ENCODE peak calls at places on chromosomes 16 and 17, in seven cellular contexts. T is mucosa of descending colon, J is cardiac muscle cell, E is left ventricle myocardium inferior, O is esophagus squamous epithelium, R is Peyer's patch, M is heart right ventricle. V is an unnamed sample.

GRCh38 chr16:84477661-84478060 is 26.8 kb downstream of the MEAK7 start:
- DNase-seq in E (no peak), R (no peak), T (no peak), M (no peak), O (no peak), J (no peak), V (no peak)

GRCh38 chr17:10622610-10623485 is 34.3 kb downstream of the MYH3 start:
- DNase-seq in M (no peak), J (no peak), O (no peak), R (no peak), T (no peak), E (no peak), V (peak; percentile 85)

GRCh38 chr16:67430504-67431076 is 331 bp upstream of the HSD11B2 start:
- DNase-seq in O (no peak), R (no peak), E (peak; percentile 29), T (peak; percentile 87), M (no peak), J (peak; percentile 41), V (peak; percentile 52)

GRCh38 chr16:51731160-51731559 is 580.1 kb upstream of the SALL1 start:
- DNase-seq in M (no peak), O (no peak), T (no peak), R (no peak), J (no peak), E (no peak), V (no peak)

GRCh38 chr16:68365167-68365817 is 54.5 kb downstream of the PRMT7 start:
- DNase-seq in M (no peak), R (peak; percentile 62), E (peak; percentile 41), T (no peak), J (no peak), O (no peak), V (no peak)

GRCh38 chr17:64658931-64659330 is 3.2 kb downstream of the SMURF2 start:
- DNase-seq in J (no peak), R (no peak), O (no peak), T (no peak), E (no peak), M (no peak), V (no peak)

GRCh38 chr17:67488161-67488560 is 111.1 kb downstream of the PITPNC1 start:
- DNase-seq in E (peak; percentile 63), T (no peak), R (no peak), J (no peak), O (no peak), M (peak; percentile 35), V (no peak)

GRCh38 chr16:4318171-4318910 is 2.5 kb downstream of the GLIS2 start:
- DNase-seq in E (no peak), R (no peak), J (peak; percentile 45), T (no peak), O (no peak), M (no peak), V (no peak)

GRCh38 chr17:1491406-1492248 is 859 bp downstream of the MYO1C start:
- DNase-seq in O (no peak), J (peak; percentile 82), R (peak; percentile 83), M (peak; percentile 80), E (peak; percentile 79), T (peak; percentile 75), V (peak; percentile 75)

GRCh38 chr17:50573866-50574571 is 13.5 kb downstream of the CACNA1G start:
- DNase-seq in T (no peak), O (no peak), M (no peak), J (no peak), E (no peak), R (no peak), V (no peak)

GRCh38 chr16:68272501-68273209 is 8.3 kb downstream of the SLC7A6 start:
- DNase-seq in E (no peak), O (no peak), M (no peak), T (peak; percentile 57), R (peak; percentile 85), J (no peak), V (no peak)

GRCh38 chr17:78904371-78904770 is 1.4 kb upstream of the CEP295NL start:
- DNase-seq in R (no peak), T (no peak), O (no peak), J (no peak), M (no peak), E (no peak), V (no peak)

DNA sequence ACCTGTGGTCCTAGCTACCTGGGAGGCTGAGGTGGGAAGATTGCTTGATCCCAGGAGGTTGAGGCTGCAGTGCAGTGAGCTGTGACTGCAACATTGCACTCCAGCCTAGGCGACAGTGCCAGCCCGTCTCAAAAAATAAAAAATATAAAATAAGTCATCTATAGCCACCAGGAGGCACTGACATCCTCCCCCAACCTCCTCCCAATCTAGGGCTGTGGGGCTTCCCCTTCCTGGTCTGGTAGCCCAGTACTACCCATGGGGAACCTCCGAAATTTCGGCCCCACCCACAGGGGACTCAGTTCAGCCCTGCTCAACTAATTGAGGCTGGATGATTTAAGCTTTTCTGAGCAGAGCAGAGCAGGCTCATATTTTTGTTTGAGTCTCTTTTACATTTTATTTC is 3.2 kb downstream of the ZSCAN10 start:
- DNase-seq in J (no peak), M (no peak), T (peak; percentile 51), O (no peak), E (no peak), R (peak; percentile 82), V (no peak)
- TF ChIP-seq CTCF in J (peak; percentile 22), M (peak; percentile 14), T (no peak), O (no peak), E (peak; percentile 26), R (peak; percentile 42), V (no peak)

GRCh38 chr17:47621293-47622178 is 28.2 kb upstream of the KPNB1 start:
- DNase-seq in J (peak; percentile 37), T (no peak), R (no peak), O (no peak), E (no peak), M (peak; percentile 24), V (peak; percentile 92)
- TF ChIP-seq CTCF in J (peak; percentile 12), T (no peak), R (no peak), O (no peak), E (no peak), M (no peak), V (peak; percentile 39)

GRCh38 chr17:38350035-38350434 is 1.6 kb upstream of the SOCS7 start:
- DNase-seq in O (no peak), J (no peak), E (no peak), M (no peak), R (no peak), T (no peak), V (no peak)

GRCh38 chr17:38345743-38346142 is 2.0 kb upstream of the GPR179 start:
- DNase-seq in E (no peak), J (no peak), T (no peak), R (no peak), O (no peak), M (no peak), V (no peak)

GRCh38 chr17:38351412-38352222 is at the start of gene SOCS7:
- DNase-seq in M (peak; percentile 97), O (peak; percentile 29), R (peak; percentile 97), J (peak; percentile 96), T (peak; percentile 97), E (peak; percentile 95), V (peak; percentile 84)

GRCh38 chr17:38352245-38353083 is 820 bp downstream of the SOCS7 start:
- DNase-seq in O (no peak), E (peak; percentile 26), M (peak; percentile 39), T (peak; percentile 27), R (peak; percentile 52), J (peak; percentile 53), V (no peak)

GRCh38 chr17:38349097-38349904 is 2.3 kb upstream of the SOCS7 start:
- DNase-seq in M (peak; percentile 84), R (peak; percentile 95), T (peak; percentile 95), J (peak; percentile 88), O (no peak), E (peak; percentile 84), V (peak; percentile 56)
- TF ChIP-seq CTCF in M (peak; percentile 93), R (peak; percentile 91), T (peak; percentile 92), J (peak; percentile 99), O (peak; percentile 70), E (peak; percentile 96), V (peak; percentile 93)

DNA sequence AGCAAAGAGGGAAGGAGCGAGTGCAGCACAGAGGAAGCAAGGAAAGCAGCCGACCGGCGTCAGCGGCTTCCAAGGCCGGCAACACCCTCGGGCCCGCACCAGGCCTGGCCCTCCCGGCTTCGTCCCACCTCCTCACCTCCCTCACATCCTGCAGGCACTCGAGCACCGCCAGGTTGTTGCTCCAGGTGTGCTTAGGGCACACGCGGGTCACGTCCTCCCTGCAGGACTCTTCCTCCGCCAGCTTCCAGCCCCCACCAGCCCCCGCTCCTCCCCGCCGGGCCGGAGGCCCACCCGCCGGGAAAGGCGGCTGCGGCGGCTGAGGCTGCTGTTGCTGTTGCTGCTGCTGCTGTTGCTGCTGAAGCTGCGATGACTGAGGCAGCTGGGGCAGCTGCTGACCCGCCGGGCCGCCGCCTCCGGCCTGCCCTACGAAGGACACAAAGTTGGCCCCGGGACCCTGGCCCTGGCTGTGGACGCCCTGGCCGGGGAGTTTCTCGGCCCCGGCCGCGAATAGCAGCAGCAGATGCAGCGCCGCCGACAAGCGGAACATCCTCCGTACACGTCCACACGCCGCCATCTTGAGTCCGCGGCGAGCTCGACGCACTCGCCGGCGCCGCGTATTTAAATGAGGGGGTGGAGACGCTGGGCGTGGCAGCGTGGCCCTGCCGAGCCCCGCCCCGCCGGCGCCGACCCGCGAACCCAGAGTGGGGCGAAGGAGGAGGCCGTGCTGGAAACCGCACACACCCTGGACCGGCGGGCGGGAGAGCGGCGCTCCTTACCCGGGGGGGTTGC is at the start of gene GLG1:
- DNase-seq in T (peak; percentile 96), M (peak; percentile 94), O (peak; percentile 59), E (peak; percentile 93), R (peak; percentile 96), J (peak; percentile 95), V (peak; percentile 84)
- TF ChIP-seq CTCF in T (no peak), M (peak; percentile 5), O (no peak), E (no peak), R (no peak), J (no peak), V (no peak)

GRCh38 chr17:42403150-42403549 is 14.9 kb upstream of the STAT3 start:
- DNase-seq in E (no peak), J (peak; percentile 49), O (no peak), R (peak; percentile 64), T (peak; percentile 53), M (no peak), V (no peak)
- TF ChIP-seq CTCF in E (peak; percentile 26), J (peak; percentile 18), O (no peak), R (peak; percentile 22), T (no peak), M (peak; percentile 15), V (no peak)

DNA sequence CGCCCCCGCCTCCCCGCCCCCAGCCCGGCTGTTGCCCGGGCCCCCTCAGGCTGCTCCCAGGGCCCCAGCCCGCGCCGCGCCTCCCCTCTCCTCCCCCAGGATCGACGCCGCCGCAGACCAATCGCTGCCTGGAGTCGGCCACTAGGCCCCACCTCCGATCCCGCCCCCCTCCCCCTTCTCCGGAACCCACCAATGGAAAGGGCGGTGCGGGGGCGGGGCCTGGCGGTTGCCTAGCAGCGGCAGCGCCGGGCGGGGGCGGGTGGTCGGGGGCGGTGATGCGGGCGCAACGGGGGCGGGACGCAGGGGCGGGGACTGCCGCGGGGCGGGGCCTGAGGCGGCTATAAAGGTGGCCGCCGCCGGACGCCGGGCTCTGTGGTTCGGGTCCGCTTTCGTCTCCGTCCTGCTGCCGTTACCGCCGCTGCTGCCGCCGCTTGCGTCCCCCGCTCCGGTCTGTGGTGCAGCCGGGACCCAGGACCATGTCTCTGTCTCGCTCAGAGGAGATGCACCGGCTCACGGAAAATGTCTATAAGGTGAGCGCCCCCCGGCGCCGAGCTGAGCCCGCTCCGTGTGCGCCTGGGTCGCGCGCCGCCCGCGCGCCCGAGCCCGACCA is at the start of gene BAIAP2:
- DNase-seq in J (peak; percentile 97), O (peak; percentile 82), T (peak; percentile 98), R (peak; percentile 97), M (peak; percentile 99), E (peak; percentile 98), V (peak; percentile 99)
- TF ChIP-seq CTCF in J (peak; percentile 7), O (no peak), T (no peak), R (no peak), M (peak; percentile 12), E (no peak), V (no peak)

V was measured in RWPE1.